ENCODE peak calls at places on chromosomes 6 and 20, in ten cellular contexts. One of them, this sample, is unnamed.

GRCh38 chr6:143802833-143803565 is 40.1 kb upstream of the LTV1 start:
- DNase-seq in nephron progenitor cell: no peak
- DNase-seq in GM13976: no peak
- DNase-seq in GM23338: no peak
- DNase-seq in ascending aorta: no peak
- DNase-seq in A673: no peak
- DNase-seq in CD8-positive, alpha-beta T cell: no peak
- DNase-seq in heart right ventricle: no peak
- DNase-seq in endothelial cell of umbilical vein: peak
- DNase-seq in endodermal cell: no peak
- DNase-seq in this sample: no peak

GRCh38 chr6:26197736-26198625 is 110.8 kb downstream of the HFE start:
- DNase-seq in endodermal cell: peak
- DNase-seq in GM23338: peak
- DNase-seq in ascending aorta: no peak
- DNase-seq in nephron progenitor cell: peak
- DNase-seq in heart right ventricle: no peak
- DNase-seq in GM13976: no peak
- DNase-seq in endothelial cell of umbilical vein: peak
- DNase-seq in CD8-positive, alpha-beta T cell: no peak
- DNase-seq in A673: peak
- DNase-seq in this sample: no peak

GRCh38 chr6:96659084-96659845 is 96.3 kb downstream of the FHL5 start:
- DNase-seq in nephron progenitor cell: no peak
- DNase-seq in GM13976: no peak
- DNase-seq in heart right ventricle: no peak
- DNase-seq in ascending aorta: no peak
- DNase-seq in endothelial cell of umbilical vein: no peak
- DNase-seq in endodermal cell: no peak
- DNase-seq in GM23338: no peak
- DNase-seq in A673: no peak
- DNase-seq in CD8-positive, alpha-beta T cell: no peak
- DNase-seq in this sample: no peak

GRCh38 chr6:3222506-3223038 is 4.9 kb downstream of the TUBB2B start:
- DNase-seq in ascending aorta: no peak
- DNase-seq in nephron progenitor cell: no peak
- DNase-seq in endothelial cell of umbilical vein: no peak
- DNase-seq in endodermal cell: peak
- DNase-seq in CD8-positive, alpha-beta T cell: no peak
- DNase-seq in GM13976: no peak
- DNase-seq in GM23338: no peak
- DNase-seq in heart right ventricle: no peak
- DNase-seq in A673: no peak
- DNase-seq in this sample: no peak

GRCh38 chr20:3687655-3688054 is 5.8 kb upstream of the ADAM33 start:
- DNase-seq in ascending aorta: no peak
- DNase-seq in CD8-positive, alpha-beta T cell: no peak
- DNase-seq in heart right ventricle: peak
- DNase-seq in A673: peak
- DNase-seq in GM13976: peak
- DNase-seq in nephron progenitor cell: no peak
- DNase-seq in endothelial cell of umbilical vein: peak
- DNase-seq in GM23338: peak
- DNase-seq in endodermal cell: no peak
- DNase-seq in this sample: no peak

GRCh38 chr20:60372282-60372681 is 414.1 kb downstream of the CDH26 start:
- DNase-seq in endodermal cell: no peak
- DNase-seq in nephron progenitor cell: no peak
- DNase-seq in heart right ventricle: no peak
- DNase-seq in endothelial cell of umbilical vein: no peak
- DNase-seq in ascending aorta: no peak
- DNase-seq in GM23338: no peak
- DNase-seq in GM13976: no peak
- DNase-seq in A673: no peak
- DNase-seq in CD8-positive, alpha-beta T cell: no peak
- DNase-seq in this sample: no peak

GRCh38 chr6:169906004-169906740 is 154.8 kb downstream of the ERMARD start:
- DNase-seq in GM23338: no peak
- DNase-seq in heart right ventricle: no peak
- DNase-seq in A673: no peak
- DNase-seq in nephron progenitor cell: no peak
- DNase-seq in GM13976: no peak
- DNase-seq in ascending aorta: no peak
- DNase-seq in endothelial cell of umbilical vein: peak
- DNase-seq in CD8-positive, alpha-beta T cell: no peak
- DNase-seq in endodermal cell: no peak
- DNase-seq in this sample: no peak

GRCh38 chr20:43904195-43904594 is 10.5 kb upstream of the TOX2 start:
- DNase-seq in nephron progenitor cell: no peak
- DNase-seq in heart right ventricle: no peak
- DNase-seq in A673: no peak
- DNase-seq in CD8-positive, alpha-beta T cell: no peak
- DNase-seq in GM13976: no peak
- DNase-seq in ascending aorta: no peak
- DNase-seq in GM23338: peak
- DNase-seq in endodermal cell: no peak
- DNase-seq in endothelial cell of umbilical vein: no peak
- DNase-seq in this sample: no peak

GRCh38 chr20:38178581-38178980 is 13.5 kb upstream of the TGM2 start:
- DNase-seq in endothelial cell of umbilical vein: no peak
- DNase-seq in ascending aorta: no peak
- DNase-seq in heart right ventricle: no peak
- DNase-seq in nephron progenitor cell: no peak
- DNase-seq in A673: no peak
- DNase-seq in GM13976: no peak
- DNase-seq in CD8-positive, alpha-beta T cell: no peak
- DNase-seq in GM23338: no peak
- DNase-seq in endodermal cell: no peak
- DNase-seq in this sample: no peak

GRCh38 chr6:593139-593906 is 63.6 kb downstream of the HUS1B start:
- DNase-seq in GM23338: peak
- DNase-seq in heart right ventricle: peak
- DNase-seq in endothelial cell of umbilical vein: peak
- DNase-seq in endodermal cell: peak
- DNase-seq in CD8-positive, alpha-beta T cell: peak
- DNase-seq in GM13976: peak
- DNase-seq in nephron progenitor cell: peak
- DNase-seq in A673: peak
- DNase-seq in ascending aorta: no peak
- DNase-seq in this sample: peak

DNA sequence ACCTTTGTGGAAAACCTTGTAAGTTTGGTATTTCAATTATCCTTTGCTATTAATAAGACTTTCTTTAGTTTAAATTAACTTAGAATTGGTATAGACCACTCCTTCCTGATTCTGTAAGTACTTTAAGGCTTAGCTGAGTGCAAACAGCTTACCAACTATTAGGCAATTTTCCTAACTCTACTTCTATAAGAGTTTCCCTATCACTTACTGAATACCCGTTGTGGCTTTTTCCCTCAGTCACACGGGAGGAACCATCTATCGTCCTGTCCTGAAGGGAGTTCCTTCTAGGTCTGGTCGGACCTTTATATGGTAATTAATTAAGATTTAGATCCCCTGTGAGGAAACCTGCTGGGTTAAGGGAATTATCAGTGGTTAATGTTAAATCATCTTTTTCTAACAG is 9.6 kb downstream of the SLC35A1 start:
- DNase-seq in GM23338: no peak
- DNase-seq in nephron progenitor cell: no peak
- DNase-seq in CD8-positive, alpha-beta T cell: no peak
- DNase-seq in ascending aorta: no peak
- DNase-seq in endothelial cell of umbilical vein: no peak
- DNase-seq in heart right ventricle: no peak
- DNase-seq in A673: peak
- DNase-seq in endodermal cell: no peak
- DNase-seq in GM13976: no peak
- DNase-seq in this sample: no peak
- TF ChIP-seq CTCF in GM23338: no peak
- TF ChIP-seq CTCF in nephron progenitor cell: no peak
- TF ChIP-seq CTCF in CD8-positive, alpha-beta T cell: no peak
- TF ChIP-seq CTCF in ascending aorta: no peak
- TF ChIP-seq CTCF in endothelial cell of umbilical vein: no peak
- TF ChIP-seq CTCF in heart right ventricle: no peak
- TF ChIP-seq CTCF in A673: no peak
- TF ChIP-seq CTCF in endodermal cell: no peak
- TF ChIP-seq CTCF in GM13976: no peak
- TF ChIP-seq CTCF in this sample: no peak

DNA sequence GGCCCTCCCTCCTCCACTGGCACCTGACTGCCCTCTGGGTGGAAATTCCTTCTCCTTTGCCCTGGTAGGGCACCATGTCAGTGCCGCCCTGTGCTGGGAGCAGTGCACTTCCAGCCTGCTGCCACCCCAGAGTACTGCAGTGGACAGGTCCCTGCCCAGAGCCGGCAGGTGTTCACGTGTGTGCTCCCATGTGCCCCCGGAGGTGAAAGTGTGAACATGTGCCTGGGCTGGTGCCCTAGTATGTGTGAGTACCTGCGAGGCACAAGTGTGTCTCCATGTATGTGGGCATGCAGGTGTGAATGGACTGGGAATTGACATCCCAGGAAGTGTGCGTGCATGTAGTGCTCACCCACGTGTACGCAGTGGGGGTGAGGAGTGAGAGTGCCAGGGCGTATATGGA is 29.4 kb downstream of the SDCBP2 start:
- DNase-seq in CD8-positive, alpha-beta T cell: peak
- DNase-seq in heart right ventricle: no peak
- DNase-seq in GM13976: peak
- DNase-seq in A673: no peak
- DNase-seq in GM23338: peak
- DNase-seq in endodermal cell: peak
- DNase-seq in endothelial cell of umbilical vein: no peak
- DNase-seq in nephron progenitor cell: no peak
- DNase-seq in ascending aorta: no peak
- DNase-seq in this sample: no peak
- TF ChIP-seq CTCF in CD8-positive, alpha-beta T cell: peak
- TF ChIP-seq CTCF in heart right ventricle: peak
- TF ChIP-seq CTCF in GM13976: no peak
- TF ChIP-seq CTCF in A673: no peak
- TF ChIP-seq CTCF in GM23338: peak
- TF ChIP-seq CTCF in endodermal cell: peak
- TF ChIP-seq CTCF in endothelial cell of umbilical vein: peak
- TF ChIP-seq CTCF in nephron progenitor cell: no peak
- TF ChIP-seq CTCF in ascending aorta: no peak
- TF ChIP-seq CTCF in this sample: peak

GRCh38 chr20:22001886-22002285 is 296.4 kb downstream of the PAX1 start:
- DNase-seq in nephron progenitor cell: no peak
- DNase-seq in GM23338: no peak
- DNase-seq in endothelial cell of umbilical vein: no peak
- DNase-seq in ascending aorta: no peak
- DNase-seq in GM13976: no peak
- DNase-seq in CD8-positive, alpha-beta T cell: no peak
- DNase-seq in heart right ventricle: no peak
- DNase-seq in A673: no peak
- DNase-seq in endodermal cell: no peak
- DNase-seq in this sample: no peak

GRCh38 chr20:22003680-22004079 is 298.2 kb downstream of the PAX1 start:
- DNase-seq in ascending aorta: no peak
- DNase-seq in nephron progenitor cell: no peak
- DNase-seq in endothelial cell of umbilical vein: no peak
- DNase-seq in A673: no peak
- DNase-seq in heart right ventricle: no peak
- DNase-seq in GM23338: no peak
- DNase-seq in CD8-positive, alpha-beta T cell: no peak
- DNase-seq in endodermal cell: no peak
- DNase-seq in GM13976: no peak
- DNase-seq in this sample: no peak

GRCh38 chr20:22006306-22006705 is 300.8 kb downstream of the PAX1 start:
- DNase-seq in GM23338: no peak
- DNase-seq in endothelial cell of umbilical vein: no peak
- DNase-seq in heart right ventricle: no peak
- DNase-seq in GM13976: no peak
- DNase-seq in ascending aorta: no peak
- DNase-seq in nephron progenitor cell: no peak
- DNase-seq in endodermal cell: no peak
- DNase-seq in A673: no peak
- DNase-seq in CD8-positive, alpha-beta T cell: no peak
- DNase-seq in this sample: no peak

GRCh38 chr20:22004946-22005345 is 299.5 kb downstream of the PAX1 start:
- DNase-seq in GM13976: no peak
- DNase-seq in ascending aorta: no peak
- DNase-seq in heart right ventricle: no peak
- DNase-seq in endothelial cell of umbilical vein: no peak
- DNase-seq in A673: no peak
- DNase-seq in nephron progenitor cell: no peak
- DNase-seq in GM23338: no peak
- DNase-seq in CD8-positive, alpha-beta T cell: no peak
- DNase-seq in endodermal cell: no peak
- DNase-seq in this sample: no peak

DNA sequence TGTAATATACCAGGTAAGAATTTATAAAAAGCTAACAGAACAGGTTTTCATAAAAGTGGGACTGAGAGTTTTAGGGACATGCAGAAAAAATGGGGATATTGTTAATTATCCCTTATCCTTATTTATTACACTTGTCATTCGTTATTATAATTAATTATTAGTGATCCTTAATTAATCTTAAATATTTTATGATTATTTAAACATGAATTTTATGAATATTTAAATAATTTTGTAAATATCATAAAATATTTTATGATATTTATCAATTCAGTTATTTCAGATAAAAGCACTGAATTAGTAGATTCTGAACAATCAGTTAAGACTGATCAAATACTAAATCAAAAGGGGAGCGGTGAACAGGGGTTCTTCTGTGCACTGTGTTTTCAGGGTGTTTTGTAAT is 300.1 kb downstream of the PAX1 start:
- DNase-seq in heart right ventricle: no peak
- DNase-seq in A673: no peak
- DNase-seq in nephron progenitor cell: no peak
- DNase-seq in CD8-positive, alpha-beta T cell: no peak
- DNase-seq in endodermal cell: no peak
- DNase-seq in GM13976: no peak
- DNase-seq in GM23338: no peak
- DNase-seq in ascending aorta: no peak
- DNase-seq in endothelial cell of umbilical vein: no peak
- DNase-seq in this sample: no peak
- TF ChIP-seq CTCF in heart right ventricle: no peak
- TF ChIP-seq CTCF in A673: no peak
- TF ChIP-seq CTCF in nephron progenitor cell: no peak
- TF ChIP-seq CTCF in CD8-positive, alpha-beta T cell: no peak
- TF ChIP-seq CTCF in endodermal cell: no peak
- TF ChIP-seq CTCF in GM13976: no peak
- TF ChIP-seq CTCF in GM23338: no peak
- TF ChIP-seq CTCF in ascending aorta: no peak
- TF ChIP-seq CTCF in endothelial cell of umbilical vein: no peak
- TF ChIP-seq CTCF in this sample: no peak

DNA sequence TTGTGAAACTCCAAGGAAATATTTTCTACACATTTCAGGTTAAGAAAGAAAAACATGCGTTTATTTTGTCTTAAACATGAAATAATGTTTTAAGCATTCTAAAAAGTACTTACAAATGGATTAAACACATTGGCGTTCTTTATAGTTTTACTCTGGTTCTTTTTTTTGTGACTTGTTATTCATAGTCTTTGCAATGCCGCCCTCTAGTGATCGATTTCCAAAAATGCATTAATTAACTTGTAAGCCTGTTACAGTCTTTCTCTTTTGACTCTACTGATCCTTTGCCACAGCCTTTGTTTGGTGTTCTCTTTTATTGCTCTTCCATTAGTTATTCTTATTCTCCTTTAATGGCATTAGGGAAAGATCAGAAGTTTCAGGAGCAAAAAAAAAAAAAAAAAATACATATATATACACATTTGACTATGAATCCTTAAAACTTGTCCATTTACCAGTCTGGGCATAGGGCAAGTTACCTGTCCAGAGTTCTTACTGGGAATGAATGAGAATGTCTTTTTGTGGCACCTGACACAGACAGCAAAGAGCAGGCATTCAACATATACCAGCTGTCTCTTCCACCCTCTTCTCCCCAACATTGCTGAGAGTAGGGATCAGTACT is 59.9 kb downstream of the MACROD2 start:
- DNase-seq in nephron progenitor cell: peak
- DNase-seq in GM13976: peak
- DNase-seq in A673: peak
- DNase-seq in CD8-positive, alpha-beta T cell: no peak
- DNase-seq in heart right ventricle: peak
- DNase-seq in ascending aorta: no peak
- DNase-seq in endodermal cell: no peak
- DNase-seq in endothelial cell of umbilical vein: peak
- DNase-seq in GM23338: peak
- DNase-seq in this sample: no peak
- TF ChIP-seq CTCF in nephron progenitor cell: peak
- TF ChIP-seq CTCF in GM13976: peak
- TF ChIP-seq CTCF in A673: peak
- TF ChIP-seq CTCF in CD8-positive, alpha-beta T cell: peak
- TF ChIP-seq CTCF in heart right ventricle: peak
- TF ChIP-seq CTCF in ascending aorta: peak
- TF ChIP-seq CTCF in endodermal cell: peak
- TF ChIP-seq CTCF in endothelial cell of umbilical vein: peak
- TF ChIP-seq CTCF in GM23338: peak
- TF ChIP-seq CTCF in this sample: peak